ENCODE peak calls at places on chromosomes 13 and 19, in nine cellular contexts. O is GM04503; M is tibial artery; L is Ammon's horn; F is left kidney; E is GM10248; I is stromal cell of bone marrow; P is stimulated activated CD8-positive, alpha-beta memory T cell treated with anti-CD3 and anti-CD28 coated beads, Interleukin-15, amount 100 ng/mL, for 4 hours; J is esophagus muscularis mucosa. B is an unnamed sample.

GRCh38 chr19:17194608-17195007 is 20.5 kb upstream of the USE1 start:
- DNase-seq in L (no peak), J (no peak), E (no peak), P (no peak), I (no peak), M (no peak), O (no peak), F (no peak), B (no peak)

GRCh38 chr19:2636897-2637683 is 65.4 kb downstream of the GNG7 start:
- DNase-seq in I (no peak), J (no peak), F (peak; percentile 78), M (no peak), P (peak; percentile 42), L (peak; percentile 74), O (no peak), E (peak; percentile 91), B (peak; percentile 55)

GRCh38 chr13:41649659-41650058 is 192.3 kb downstream of the RGCC start:
- DNase-seq in M (no peak), E (no peak), O (no peak), F (peak; percentile 34), I (no peak), P (no peak), L (no peak), J (no peak), B (no peak)

GRCh38 chr19:13277104-13277809 is 127.0 kb downstream of the IER2 start:
- DNase-seq in M (peak; percentile 34), F (peak; percentile 86), P (peak; percentile 11), O (peak; percentile 22), I (peak; percentile 47), L (peak; percentile 76), E (peak; percentile 79), J (no peak), B (peak; percentile 89)

GRCh38 chr19:36773223-36773579 is 594 bp upstream of the ZNF850 start:
- DNase-seq in M (no peak), E (no peak), O (no peak), F (no peak), L (no peak), P (no peak), I (no peak), J (no peak), B (no peak)

GRCh38 chr13:114062754-114063153 is 69.7 kb downstream of the RASA3 start:
- DNase-seq in O (no peak), M (no peak), P (no peak), I (no peak), F (no peak), J (no peak), E (no peak), L (no peak), B (no peak)

GRCh38 chr13:34078334-34078999 is 260.5 kb downstream of the RFC3 start:
- DNase-seq in I (no peak), L (no peak), O (no peak), M (no peak), J (no peak), E (no peak), P (no peak), F (no peak), B (no peak)

GRCh38 chr19:52778811-52779210 is 7.8 kb downstream of the ZNF600 start:
- DNase-seq in I (no peak), L (no peak), O (no peak), E (peak; percentile 24), M (no peak), F (no peak), J (no peak), P (peak; percentile 39), B (no peak)

GRCh38 chr13:33582121-33582520 is 235.8 kb upstream of the RFC3 start:
- DNase-seq in O (no peak), F (no peak), L (no peak), I (peak; percentile 7), M (no peak), P (no peak), E (no peak), J (no peak), B (no peak)

GRCh38 chr13:35699805-35700204 is 223.3 kb upstream of the MAB21L1 start:
- DNase-seq in P (no peak), O (no peak), J (no peak), M (peak; percentile 50), F (no peak), L (no peak), I (no peak), E (no peak), B (no peak)

GRCh38 chr13:24995225-24995804 is 100.6 kb upstream of the PABPC3 start:
- DNase-seq in F (peak; percentile 89), E (peak; percentile 74), P (no peak), L (peak; percentile 91), O (peak; percentile 27), I (peak; percentile 72), J (peak; percentile 75), M (peak; percentile 41), B (peak; percentile 90)

GRCh38 chr19:53388168-53388567 is 6.8 kb upstream of the ZNF765 start:
- DNase-seq in I (no peak), F (no peak), P (no peak), M (no peak), O (no peak), E (no peak), L (no peak), J (no peak), B (no peak)

GRCh38 chr13:65095697-65096096 is 2134.4 kb downstream of the PCDH9 start:
- DNase-seq in L (no peak), O (no peak), J (no peak), E (no peak), I (no peak), F (no peak), M (no peak), P (no peak), B (no peak)

GRCh38 chr13:86933676-86934075 is 737.5 kb upstream of the SLITRK5 start:
- DNase-seq in F (no peak), L (no peak), O (no peak), I (no peak), P (no peak), E (no peak), J (no peak), M (no peak), B (no peak)

GRCh38 chr19:29779921-29780320 is 31.9 kb upstream of the CCNE1 start:
- DNase-seq in L (no peak), F (peak; percentile 21), M (no peak), O (no peak), J (no peak), E (no peak), I (no peak), P (no peak), B (no peak)

GRCh38 chr13:50208826-50209335 is 193.6 kb downstream of the KCNRG start:
- DNase-seq in I (peak; percentile 88), E (peak; percentile 40), L (peak; percentile 40), J (no peak), P (no peak), O (no peak), F (peak; percentile 82), M (peak; percentile 49), B (peak; percentile 16)

B was measured in G401.